ENCODE peak calls at places on chromosome 4, in five cellular contexts. F is astrocyte of the spinal cord, Q is GM10248, X is MV-4-11, M is dermis microvascular lymphatic vessel endothelial cell. R is an unnamed sample.

GRCh38 chr4:26839534-26839951 is 21.1 kb upstream of the STIM2 start:
- DNase-seq in F (peak), Q (no peak), X (no peak), M (no peak), R (no peak)

GRCh38 chr4:130576218-130576617 is 1480.3 kb downstream of the C4orf33 start:
- DNase-seq in F (no peak), Q (no peak), X (no peak), M (no peak), R (no peak)

GRCh38 chr4:153969542-153969941 is 180.7 kb upstream of the SFRP2 start:
- DNase-seq in F (no peak), Q (no peak), X (no peak), M (no peak), R (no peak)

GRCh38 chr4:1416051-1416947 is 10.1 kb upstream of the NKX1-1 start:
- DNase-seq in F (no peak), Q (no peak), X (no peak), M (no peak), R (no peak)

GRCh38 chr4:161936625-161937133 is 227.1 kb downstream of the FSTL5 start:
- DNase-seq in F (peak), Q (no peak), X (no peak), M (peak), R (peak)

GRCh38 chr4:159308571-159309340 is 205.9 kb downstream of the RAPGEF2 start:
- DNase-seq in F (peak), Q (no peak), X (no peak), M (peak), R (no peak)

GRCh38 chr4:7121174-7121573 is 53.3 kb upstream of the GRPEL1 start:
- DNase-seq in F (no peak), Q (no peak), X (no peak), M (no peak), R (no peak)

GRCh38 chr4:13656569-13656988 is 29.1 kb upstream of the BOD1L1 start:
- DNase-seq in F (peak), Q (peak), X (peak), M (peak), R (no peak)

GRCh38 chr4:10296730-10297129 is 160.5 kb downstream of the ZNF518B start:
- DNase-seq in F (no peak), Q (no peak), X (no peak), M (no peak), R (peak)

GRCh38 chr4:145108128-145108527 is 10.0 kb downstream of the ABCE1 start:
- DNase-seq in F (no peak), Q (no peak), X (no peak), M (no peak), R (no peak)

GRCh38 chr4:69497886-69498395 is 2.2 kb upstream of the UGT2B4 start:
- DNase-seq in F (peak), Q (no peak), X (no peak), M (no peak), R (no peak)

GRCh38 chr4:6466756-6467381 is 5.5 kb downstream of the PPP2R2C start:
- DNase-seq in F (no peak), Q (no peak), X (no peak), M (no peak), R (no peak)

GRCh38 chr4:15043226-15043625 is 40.9 kb downstream of the CPEB2 start:
- DNase-seq in F (no peak), Q (no peak), X (no peak), M (peak), R (no peak)

R was measured in GM04503.